ENCODE peak calls at places on chromosomes 1 and 21, in four cellular contexts. M, O, L and X are unnamed samples.

GRCh38 chr1:77539510-77540142 is 142.8 kb downstream of the ZZZ3 start:
- DNase-seq in M (no peak), O (peak), L (peak), X (peak)

GRCh38 chr1:76587213-76587612 is 280.1 kb upstream of the ST6GALNAC5 start:
- DNase-seq in M (no peak), O (no peak), L (no peak), X (no peak)

GRCh38 chr1:52955129-52955970 is 28.3 kb downstream of the SCP2 start:
- DNase-seq in M (no peak), O (peak), L (no peak), X (peak)

GRCh38 chr21:45281411-45282282 is 6.0 kb downstream of the POFUT2 start:
- DNase-seq in M (peak), O (no peak), L (no peak), X (no peak)

GRCh38 chr1:22805672-22806038 is 95.0 kb downstream of the EPHB2 start:
- DNase-seq in M (no peak), O (no peak), L (peak), X (no peak)

GRCh38 chr1:43621861-43622260 is 28.1 kb upstream of the KDM4A start:
- DNase-seq in M (no peak), O (no peak), L (no peak), X (no peak)

GRCh38 chr1:101129975-101130374 is 104.4 kb upstream of the DPH5 start:
- DNase-seq in M (no peak), O (no peak), L (no peak), X (no peak)

GRCh38 chr1:247906504-247907047 is 11.2 kb downstream of the OR2W3 start:
- DNase-seq in M (no peak), O (peak), L (no peak), X (peak)

GRCh38 chr1:41538741-41539415 is 54.4 kb upstream of the EDN2 start:
- DNase-seq in M (peak), O (no peak), L (no peak), X (no peak)

GRCh38 chr1:19113362-19114092 is 96.5 kb downstream of the UBR4 start:
- DNase-seq in M (no peak), O (no peak), L (peak), X (no peak)

GRCh38 chr1:12138196-12139183 is 28.3 kb upstream of the TNFRSF1B start:
- DNase-seq in M (no peak), O (no peak), L (no peak), X (peak)
- H3K4me3 ChIP-seq in M (no peak), O (no peak), L (no peak), X (no peak)

GRCh38 chr1:32197837-32198236 is 2.6 kb upstream of the CCDC28B start:
- DNase-seq in M (no peak), O (no peak), L (no peak), X (no peak)

GRCh38 chr1:32199717-32200072 is 700 bp upstream of the CCDC28B start:
- DNase-seq in M (no peak), O (no peak), L (peak), X (peak)

GRCh38 chr1:32200226-32201010 is at the start of gene CCDC28B:
- DNase-seq in M (peak), O (no peak), L (peak), X (peak)

GRCh38 chr1:32198237-32199042 is 2.0 kb upstream of the CCDC28B start:
- DNase-seq in M (no peak), O (no peak), L (no peak), X (no peak)

GRCh38 chr1:32199043-32199716 is 1.2 kb upstream of the CCDC28B start:
- DNase-seq in M (no peak), O (no peak), L (no peak), X (no peak)
- H3K4me3 ChIP-seq in M (no peak), O (no peak), L (no peak), X (no peak)

GRCh38 chr1:64471218-64471719 is 1.3 kb downstream of the CACHD1 start:
- DNase-seq in M (peak), O (no peak), L (peak), X (peak)
- H3K4me3 ChIP-seq in M (peak), O (peak), L (peak), X (peak)

GRCh38 chr1:116328671-116329070 is 44.4 kb upstream of the ATP1A1 start:
- DNase-seq in M (no peak), O (no peak), L (no peak), X (no peak)

GRCh38 chr1:116325922-116326321 is 47.1 kb upstream of the ATP1A1 start:
- DNase-seq in M (no peak), O (no peak), L (no peak), X (no peak)

GRCh38 chr1:116325104-116325503 is 47.9 kb upstream of the ATP1A1 start:
- DNase-seq in M (no peak), O (no peak), L (no peak), X (no peak)

GRCh38 chr1:116324411-116324810 is 48.6 kb upstream of the ATP1A1 start:
- DNase-seq in M (no peak), O (no peak), L (no peak), X (no peak)

DNA sequence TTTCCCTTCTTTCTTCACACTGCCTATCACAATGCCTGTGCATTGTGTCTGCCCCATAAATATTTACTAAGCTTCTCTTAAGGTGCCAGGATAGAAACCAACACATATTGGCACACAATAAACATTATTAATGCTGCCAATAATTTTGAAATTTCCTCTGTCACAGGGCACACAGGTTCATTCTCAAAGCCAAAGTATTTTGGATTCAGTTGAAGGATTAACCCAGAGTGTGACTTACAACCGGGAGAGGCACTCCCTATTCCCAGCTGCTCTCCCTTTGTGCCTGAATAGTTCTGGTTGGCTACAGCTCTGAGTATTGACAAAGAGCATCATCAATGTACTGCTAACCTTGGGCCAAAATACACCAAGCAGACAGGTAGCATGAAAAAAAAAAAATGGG is 46.6 kb upstream of the ATP1A1 start:
- DNase-seq in M (no peak), O (no peak), L (no peak), X (no peak)
- H3K4me3 ChIP-seq in M (no peak), O (no peak), L (no peak), X (no peak)

GRCh38 chr1:31180338-31180737 is 59.3 kb downstream of the NKAIN1 start:
- DNase-seq in M (no peak), O (no peak), L (no peak), X (no peak)

GRCh38 chr1:31182352-31182751 is 57.3 kb downstream of the NKAIN1 start:
- DNase-seq in M (peak), O (peak), L (peak), X (peak)

GRCh38 chr1:31183126-31183525 is 56.6 kb downstream of the NKAIN1 start:
- DNase-seq in M (no peak), O (no peak), L (no peak), X (no peak)

GRCh38 chr1:31183927-31184554 is 55.6 kb downstream of the NKAIN1 start:
- DNase-seq in M (no peak), O (peak), L (peak), X (peak)

DNA sequence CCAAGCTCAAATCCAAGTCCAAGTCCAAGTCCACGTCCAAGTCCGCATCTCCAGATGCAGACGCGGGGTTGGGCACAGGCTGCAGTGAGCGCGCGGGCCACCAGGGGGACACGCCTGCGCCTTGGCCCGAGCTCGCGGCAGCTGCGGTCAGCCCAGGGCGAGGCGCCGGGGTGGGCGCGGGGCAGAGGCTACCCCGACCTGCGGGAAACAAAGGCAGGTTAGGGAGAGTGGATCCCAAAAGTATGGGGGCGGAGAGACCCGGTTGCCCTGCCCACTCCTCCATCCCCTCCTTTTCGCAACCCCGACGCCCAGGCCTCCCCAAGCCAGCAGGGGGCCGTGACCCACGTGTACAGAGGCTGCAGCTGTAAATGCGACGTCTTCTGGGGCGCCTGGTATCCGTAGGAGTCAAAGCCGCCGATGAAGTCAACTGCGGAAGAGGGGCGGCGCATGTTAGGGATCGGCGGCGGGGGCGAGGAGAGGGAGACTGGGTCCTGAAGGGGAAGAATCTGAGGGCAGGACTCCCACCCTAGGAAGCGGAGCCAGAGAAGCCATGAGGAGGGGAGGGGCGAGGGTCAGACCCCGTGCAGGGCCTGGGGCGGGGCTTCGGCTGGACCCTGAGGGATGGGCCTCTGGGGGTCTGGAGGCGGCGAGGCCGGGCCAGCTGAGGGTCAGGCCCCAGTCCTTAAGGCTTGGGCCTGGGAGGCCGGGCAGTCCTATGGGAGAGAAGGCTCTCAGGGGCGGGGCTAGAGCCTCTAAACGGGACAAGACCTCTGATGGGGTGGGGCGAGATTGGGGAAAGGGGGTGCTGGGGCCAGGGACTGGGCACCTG is 58.0 kb downstream of the NKAIN1 start:
- DNase-seq in M (peak), O (no peak), L (peak), X (peak)
- H3K4me3 ChIP-seq in M (no peak), O (no peak), L (peak), X (peak)